ENCODE peak calls at places on chromosome X, in nine cellular contexts. V, I, P, D, E, B, K, W and U are unnamed samples.

GRCh38 chrX:23403849-23404248 is 69.2 kb downstream of the PTCHD1 start:
- DNase-seq in V (no peak), I (peak), P (no peak), D (no peak), E (no peak), B (no peak), K (no peak), W (peak), U (no peak)

GRCh38 chrX:40544343-40545250 is 36.2 kb upstream of the ATP6AP2 start:
- DNase-seq in V (peak), I (no peak), P (no peak), D (no peak), E (no peak), B (no peak), K (no peak), W (no peak), U (no peak)

GRCh38 chrX:150683536-150684146 is 9.6 kb upstream of the MTMR1 start:
- DNase-seq in V (peak), I (peak), P (no peak), D (peak), E (peak), B (peak), K (no peak), W (peak), U (no peak)

GRCh38 chrX:133265331-133265730 is 47.2 kb upstream of the TFDP3 start:
- DNase-seq in V (peak), I (peak), P (no peak), D (peak), E (no peak), B (no peak), K (no peak), W (no peak), U (no peak)

GRCh38 chrX:100090931-100091330 is 319.1 kb downstream of the PCDH19 start:
- DNase-seq in V (no peak), I (no peak), P (no peak), D (no peak), E (peak), B (no peak), K (no peak), W (peak), U (no peak)

GRCh38 chrX:120759685-120760084 is 116.0 kb downstream of the CT47B1 start:
- DNase-seq in V (no peak), I (no peak), P (no peak), D (no peak), E (no peak), B (no peak), K (no peak), W (no peak), U (no peak)

GRCh38 chrX:63128509-63128908 is 222.6 kb downstream of the SPIN4 start:
- DNase-seq in V (no peak), I (no peak), P (no peak), D (no peak), E (no peak), B (no peak), K (peak), W (peak), U (no peak)

GRCh38 chrX:153981771-153982533 is 9.4 kb downstream of the TMEM187 start:
- DNase-seq in V (no peak), I (no peak), P (no peak), D (no peak), E (no peak), B (peak), K (peak), W (no peak), U (no peak)

GRCh38 chrX:78168065-78168464 is 28.6 kb upstream of the TAF9B start:
- DNase-seq in V (no peak), I (no peak), P (no peak), D (no peak), E (no peak), B (no peak), K (no peak), W (peak), U (no peak)

GRCh38 chrX:63764946-63765345 is 20.1 kb downstream of the ARHGEF9 start:
- DNase-seq in V (no peak), I (no peak), P (no peak), D (no peak), E (no peak), B (no peak), K (no peak), W (peak), U (no peak)